ENCODE peak calls at places on chromosome 1, in four cellular contexts. U is dorsolateral prefrontal cortex, O is hepatocyte, A is foreskin fibroblast. E is an unnamed sample.

GRCh38 chr1:24252185-24252584 is 65.1 kb upstream of the IFNLR1 start:
- DNase-seq in A (no peak), U (no peak), O (no peak), E (no peak)

GRCh38 chr1:156414440-156415064 is 45.5 kb downstream of the RHBG start:
- DNase-seq in U (no peak), A (no peak), O (no peak), E (peak)

GRCh38 chr1:44453798-44454349 is 48.8 kb downstream of the RNF220 start:
- DNase-seq in A (no peak), O (no peak), U (no peak), E (no peak)

GRCh38 chr1:171379846-171380245 is 65.9 kb downstream of the FMO4 start:
- DNase-seq in O (no peak), U (no peak), A (peak), E (no peak)

GRCh38 chr1:244099258-244099930 is 48.3 kb downstream of the ZBTB18 start:
- DNase-seq in O (no peak), U (no peak), A (no peak), E (no peak)

GRCh38 chr1:74963120-74963519 is 171.1 kb upstream of the LHX8 start:
- DNase-seq in U (no peak), A (no peak), O (no peak), E (no peak)

GRCh38 chr1:228017356-228018124 is 10.7 kb downstream of the WNT3A start:
- DNase-seq in A (no peak), U (no peak), O (no peak), E (no peak)

GRCh38 chr1:221035680-221036153 is 156.5 kb downstream of the HLX start:
- DNase-seq in O (no peak), A (peak), U (no peak), E (no peak)

GRCh38 chr1:82818596-82818995 is 1017.9 kb downstream of the ADGRL2 start:
- DNase-seq in U (no peak), O (no peak), A (no peak), E (no peak)

GRCh38 chr1:82819234-82819633 is 1018.5 kb downstream of the ADGRL2 start:
- DNase-seq in U (no peak), A (no peak), O (no peak), E (no peak)

GRCh38 chr1:82820816-82821215 is 1020.1 kb downstream of the ADGRL2 start:
- DNase-seq in O (no peak), A (no peak), U (no peak), E (no peak)
- H3K4me3 ChIP-seq in O (no peak), A (no peak), U (no peak), E (no peak)

DNA sequence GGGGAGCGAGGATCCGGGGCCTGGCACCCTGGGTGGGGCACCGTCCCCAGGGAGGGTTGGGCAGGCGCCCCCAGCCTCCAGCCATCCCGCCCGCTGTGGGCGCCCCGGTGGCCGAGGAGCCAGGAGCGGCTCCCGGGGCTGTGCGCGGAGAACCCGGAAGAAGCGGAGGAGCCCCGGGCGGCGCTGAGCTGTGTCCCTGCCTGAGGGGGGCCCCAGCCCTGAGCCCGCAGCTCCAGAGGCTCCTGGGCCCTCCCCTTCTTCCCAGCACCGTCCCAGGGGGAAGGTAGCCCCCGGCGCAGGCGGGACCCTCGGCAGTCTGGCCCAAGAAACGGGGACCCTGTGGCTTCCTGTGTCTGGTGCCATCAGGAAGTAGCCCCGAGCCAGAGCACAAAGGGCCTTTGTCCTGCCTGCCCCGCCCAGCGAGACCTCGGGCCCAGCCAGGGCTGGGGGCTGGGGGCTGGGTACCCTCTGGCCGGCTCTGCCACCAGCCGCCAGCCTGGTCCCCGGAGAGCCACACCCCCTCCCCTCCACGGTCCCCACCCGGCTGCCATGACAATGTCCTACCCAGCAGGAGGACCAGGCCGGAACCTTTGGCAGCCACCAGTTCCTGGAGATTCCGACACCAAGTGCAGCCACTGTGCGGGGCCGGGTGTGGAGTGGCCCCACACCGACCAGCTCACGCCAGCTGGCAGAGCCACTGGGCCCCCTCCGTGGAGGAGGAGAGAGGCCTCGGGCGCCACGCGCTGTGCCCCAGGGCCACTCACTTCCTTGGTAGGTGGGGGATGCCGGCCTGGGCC is 15.6 kb upstream of the TTLL10 start:
- DNase-seq in U (peak), A (no peak), O (peak), E (peak)
- H3K4me3 ChIP-seq in U (peak), A (peak), O (peak), E (peak)

GRCh38 chr1:147580200-147580557 is 38.9 kb downstream of the BCL9 start:
- DNase-seq in A (no peak), O (no peak), U (no peak), E (no peak)

GRCh38 chr1:147581459-147581858 is 40.2 kb downstream of the BCL9 start:
- DNase-seq in O (no peak), A (no peak), U (no peak), E (no peak)

GRCh38 chr1:147577033-147577773 is 35.9 kb downstream of the BCL9 start:
- DNase-seq in O (no peak), U (no peak), A (no peak), E (no peak)

GRCh38 chr1:147579532-147580199 is 38.4 kb downstream of the BCL9 start:
- DNase-seq in O (peak), A (peak), U (no peak), E (no peak)

DNA sequence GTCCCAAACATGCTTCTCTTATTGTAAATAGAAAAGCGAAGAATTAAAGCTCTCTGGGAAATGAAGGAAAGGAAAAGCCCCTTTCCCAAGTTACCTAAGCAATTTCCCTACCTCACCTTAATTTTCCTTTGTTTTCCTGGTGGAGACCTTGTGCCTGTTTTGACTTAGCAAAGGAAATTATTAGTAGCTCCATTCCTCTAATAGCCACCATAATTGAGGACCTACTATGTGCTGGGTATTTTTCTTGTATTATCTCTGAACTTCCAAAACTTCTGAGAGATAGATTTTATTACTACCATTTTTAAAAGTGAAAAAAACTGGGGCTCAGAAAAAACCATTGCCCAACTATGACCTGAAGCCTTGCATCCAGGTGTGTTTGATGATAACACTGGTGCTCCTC is 39.3 kb downstream of the BCL9 start:
- DNase-seq in U (no peak), A (no peak), O (no peak), E (no peak)
- H3K4me3 ChIP-seq in U (no peak), A (no peak), O (no peak), E (no peak)

GRCh38 chr1:98045211-98046030 is 124.6 kb upstream of the DPYD start:
- DNase-seq in O (no peak), U (peak), A (peak), E (peak)

GRCh38 chr1:98051065-98051675 is 130.3 kb upstream of the DPYD start:
- DNase-seq in A (peak), O (peak), U (peak), E (peak)

GRCh38 chr1:98049370-98050115 is 128.7 kb upstream of the DPYD start:
- DNase-seq in U (peak), A (no peak), O (no peak), E (peak)

GRCh38 chr1:98046031-98046641 is 125.3 kb upstream of the DPYD start:
- DNase-seq in U (peak), O (peak), A (peak), E (peak)

GRCh38 chr1:98048234-98048633 is 127.4 kb upstream of the DPYD start:
- DNase-seq in O (peak), A (peak), U (peak), E (peak)
- H3K4me3 ChIP-seq in O (no peak), A (peak), U (peak), E (no peak)

GRCh38 chr1:2540816-2541492 is 10.9 kb upstream of the HES5 start:
- DNase-seq in A (no peak), U (no peak), O (no peak), E (peak)
- H3K4me3 ChIP-seq in A (no peak), U (no peak), O (no peak), E (peak)

DNA sequence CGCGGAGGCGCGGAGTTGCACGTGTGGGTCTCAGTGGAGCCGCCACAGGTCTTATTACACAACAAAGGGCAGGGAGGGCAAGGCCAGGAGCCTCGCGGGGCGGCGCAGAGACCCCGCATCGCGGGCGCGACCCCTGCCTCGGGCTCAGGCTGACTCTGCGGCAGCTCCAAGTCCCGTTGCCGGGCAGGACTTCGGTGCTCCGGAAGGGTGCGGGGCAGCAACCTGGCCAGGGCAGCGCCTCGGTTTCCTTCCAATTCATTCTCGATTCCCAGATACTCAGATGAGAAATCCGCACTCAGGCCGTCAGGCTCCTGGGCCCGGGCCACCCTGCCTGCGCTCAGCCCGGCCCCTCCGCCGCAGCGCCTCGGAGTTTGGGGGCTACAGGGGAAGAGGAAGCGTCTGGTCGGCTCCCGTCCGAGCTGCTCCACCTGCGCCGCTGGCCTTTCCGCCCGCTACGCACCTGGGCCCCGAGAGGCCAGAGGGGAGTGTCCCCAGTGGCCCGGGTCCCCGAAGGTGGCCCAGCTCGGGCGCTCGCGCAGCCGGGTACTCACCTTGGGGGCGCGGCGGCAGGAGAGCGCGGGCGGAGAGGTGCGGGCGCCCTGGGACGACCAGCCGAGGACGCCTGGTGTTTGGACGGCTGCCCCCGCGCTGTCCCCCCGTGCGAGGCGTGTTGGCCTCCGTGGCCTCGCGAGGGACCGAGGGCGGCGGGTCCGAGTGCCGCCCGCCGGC is 1.2 kb upstream of the PRDM16 start:
- DNase-seq in A (no peak), O (no peak), U (no peak), E (peak)
- H3K4me3 ChIP-seq in A (no peak), O (peak), U (peak), E (peak)

GRCh38 chr1:26323382-26323781 is 5.6 kb downstream of the CD52 start:
- DNase-seq in O (no peak), A (no peak), U (no peak), E (no peak)

GRCh38 chr1:26330276-26330675 is 12.5 kb downstream of the CD52 start:
- DNase-seq in A (no peak), O (no peak), U (no peak), E (no peak)

GRCh38 chr1:26328597-26328996 is 10.8 kb downstream of the CD52 start:
- DNase-seq in O (no peak), U (no peak), A (no peak), E (no peak)

GRCh38 chr1:26324550-26324949 is 6.8 kb downstream of the CD52 start:
- DNase-seq in A (no peak), O (no peak), U (no peak), E (no peak)

GRCh38 chr1:26327956-26328362 is 10.2 kb downstream of the CD52 start:
- DNase-seq in A (no peak), U (no peak), O (no peak), E (no peak)
- H3K4me3 ChIP-seq in A (no peak), U (no peak), O (no peak), E (no peak)

DNA sequence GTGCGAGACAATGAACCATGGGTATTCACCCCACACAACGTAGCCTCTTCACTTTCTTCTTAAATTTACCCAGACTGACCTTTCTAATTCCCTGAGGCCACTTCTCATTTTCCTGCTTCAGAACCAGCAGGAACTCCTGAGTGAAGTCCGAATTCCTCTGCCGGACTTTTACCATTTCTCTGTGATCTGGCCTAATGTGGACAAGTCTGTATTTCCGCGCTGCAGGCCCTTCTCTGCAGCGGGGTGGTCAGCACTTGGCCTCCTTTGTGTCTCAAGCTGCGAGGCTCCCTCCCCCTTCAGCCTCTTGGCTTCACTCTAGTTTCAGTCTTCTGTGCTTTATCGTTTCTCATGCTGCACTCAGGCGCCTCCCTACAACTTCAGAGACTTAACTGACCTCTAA is 9.4 kb upstream of the CTBS start:
- DNase-seq in U (no peak), O (no peak), A (no peak), E (no peak)
- H3K4me3 ChIP-seq in U (no peak), O (no peak), A (no peak), E (no peak)

DNA sequence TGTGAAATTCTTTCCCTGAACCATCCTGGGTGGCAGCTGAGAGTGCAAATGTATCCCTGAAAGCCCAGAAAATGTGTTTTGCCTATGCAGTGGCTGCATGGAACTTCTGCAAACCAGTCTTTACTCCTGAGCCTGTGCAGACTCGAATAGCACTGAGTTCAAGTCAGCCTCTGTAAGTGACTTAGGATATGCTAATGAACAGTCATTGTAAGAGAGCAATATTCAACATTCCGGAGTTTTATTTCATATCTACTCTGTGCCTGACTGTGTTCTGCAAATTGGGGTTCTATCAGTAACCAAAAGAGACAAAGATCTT is 163.3 kb downstream of the NTPCR start:
- DNase-seq in A (no peak), U (no peak), O (no peak), E (no peak)
- H3K4me3 ChIP-seq in A (no peak), U (no peak), O (no peak), E (no peak)